ENCODE peak calls at places on chromosomes 6 and 20, in five cellular contexts. Z, Q, S, B and W are unnamed samples.
A peak's percentile ranks its signal among the peaks of the same experiment; 100 is the strongest.

GRCh38 chr6:21679761-21680265 is 86.3 kb downstream of the SOX4 start:
- DNase-seq in B (no peak), Q (no peak), Z (peak; percentile 33), S (no peak), W (no peak)

GRCh38 chr20:51164732-51165530 is 142.0 kb upstream of the KCNG1 start:
- DNase-seq in Q (no peak), S (no peak), B (no peak), Z (no peak), W (no peak)

GRCh38 chr20:33693741-33694645 is 7.8 kb upstream of the E2F1 start:
- DNase-seq in B (no peak), Z (no peak), S (no peak), Q (no peak), W (peak; percentile 82)

GRCh38 chr6:116779569-116780164 is 14.1 kb upstream of the FAM162B start:
- DNase-seq in S (no peak), Z (peak; percentile 37), B (peak; percentile 9), Q (no peak), W (peak; percentile 32)

GRCh38 chr6:52557389-52558265 is 19.2 kb downstream of the TRAM2 start:
- DNase-seq in Q (no peak), Z (no peak), B (no peak), S (no peak), W (no peak)

GRCh38 chr6:11492444-11493300 is 44.9 kb upstream of the TMEM170B start:
- DNase-seq in Z (no peak), B (no peak), Q (no peak), S (no peak), W (no peak)

GRCh38 chr20:36604952-36605308 is 649 bp upstream of the RAB5IF start:
- DNase-seq in S (peak; percentile 33), Z (no peak), Q (peak; percentile 27), B (peak; percentile 20), W (no peak)

GRCh38 chr6:89242574-89243330 is 25.6 kb upstream of the GABRR1 start:
- DNase-seq in Z (peak; percentile 59), Q (no peak), B (no peak), S (no peak), W (peak; percentile 57)

GRCh38 chr6:52423971-52424381 is 3.8 kb downstream of the EFHC1 start:
- DNase-seq in Q (no peak), Z (peak; percentile 16), S (no peak), B (no peak), W (no peak)

GRCh38 chr6:116251568-116252384 is 2.1 kb downstream of the TSPYL4 start:
- DNase-seq in Z (no peak), S (no peak), B (no peak), Q (no peak), W (no peak)

GRCh38 chr6:148263961-148264360 is 78.7 kb upstream of the SASH1 start:
- DNase-seq in B (no peak), Z (no peak), Q (no peak), S (no peak), W (no peak)

GRCh38 chr6:109389650-109390274 is 7.5 kb upstream of the CD164 start:
- DNase-seq in B (no peak), S (no peak), Z (no peak), Q (no peak), W (no peak)

GRCh38 chr6:51432481-51432880 is 613.8 kb downstream of the TFAP2B start:
- DNase-seq in Z (no peak), Q (no peak), B (no peak), S (no peak), W (no peak)

GRCh38 chr6:146598785-146599405 is at the start of gene ADGB:
- DNase-seq in Q (no peak), B (peak; percentile 90), Z (peak; percentile 11), S (no peak), W (peak; percentile 90)

GRCh38 chr6:152356659-152357058 is 280.5 kb downstream of the SYNE1 start:
- DNase-seq in B (no peak), S (no peak), Z (peak; percentile 34), Q (no peak), W (no peak)

GRCh38 chr20:33947709-33948295 is 45.9 kb upstream of the RALY start:
- DNase-seq in Q (peak; percentile 16), Z (peak; percentile 88), S (no peak), B (peak; percentile 14), W (no peak)

GRCh38 chr6:113719056-113719455 is 138.1 kb upstream of the MARCKS start:
- DNase-seq in S (no peak), Z (peak; percentile 38), B (no peak), Q (no peak), W (no peak)

GRCh38 chr20:63106108-63106764 is 99.5 kb upstream of the BHLHE23 start:
- DNase-seq in S (no peak), Q (no peak), Z (peak; percentile 34), B (no peak), W (no peak)

GRCh38 chr6:149586149-149586548 is 20.0 kb downstream of the GINM1 start:
- DNase-seq in S (no peak), Q (no peak), Z (peak; percentile 6), B (no peak), W (no peak)

GRCh38 chr6:2865270-2866182 is 23.9 kb upstream of the SERPINB1 start:
- DNase-seq in Z (no peak), S (no peak), Q (no peak), B (no peak), W (no peak)

GRCh38 chr20:35979528-35979927 is 11.1 kb downstream of the CNBD2 start:
- DNase-seq in Z (no peak), Q (no peak), S (no peak), B (no peak), W (no peak)

GRCh38 chr6:62652692-62653328 is 366.8 kb upstream of the KHDRBS2 start:
- DNase-seq in S (no peak), Z (peak; percentile 3), Q (no peak), B (no peak), W (no peak)

GRCh38 chr20:1535420-1536175 is 21.9 kb downstream of the SIRPD start:
- DNase-seq in Z (no peak), S (no peak), Q (no peak), B (no peak), W (no peak)

GRCh38 chr20:15296422-15296821 is 959.0 kb upstream of the FLRT3 start:
- DNase-seq in Q (no peak), B (no peak), S (no peak), Z (no peak), W (no peak)

GRCh38 chr6:51934098-51934497 is 153.3 kb downstream of the PKHD1 start:
- DNase-seq in Q (no peak), Z (peak; percentile 31), B (peak; percentile 3), S (no peak), W (no peak)